ENCODE peak calls at places on chromosomes 6 and 20, in five cellular contexts. W is RWPE1, K is right lobe of liver, Y is H9, H is prostate gland. N is an unnamed sample.

GRCh38 chr6:158377866-158378265 is 65.6 kb downstream of the TULP4 start:
- DNase-seq in H (peak), W (peak), Y (no peak), K (no peak), N (no peak)

GRCh38 chr6:85321926-85322325 is 128.0 kb upstream of the NT5E start:
- DNase-seq in Y (no peak), W (no peak), H (no peak), K (no peak), N (no peak)

GRCh38 chr6:35359744-35360348 is 17.5 kb downstream of the PPARD start:
- DNase-seq in Y (no peak), W (no peak), H (peak), K (no peak), N (peak)

GRCh38 chr6:97282238-97282725 is 734 bp downstream of the MMS22L start:
- DNase-seq in Y (no peak), W (peak), H (no peak), K (no peak), N (no peak)

GRCh38 chr20:63896136-63896890 is 1.4 kb downstream of the DNAJC5 start:
- DNase-seq in Y (no peak), K (peak), W (peak), H (no peak), N (peak)

GRCh38 chr6:35445691-35446090 is 6.4 kb upstream of the FANCE start:
- DNase-seq in K (no peak), H (no peak), Y (no peak), W (no peak), N (no peak)

GRCh38 chr6:145838305-145838704 is 23.7 kb upstream of the FBXO30 start:
- DNase-seq in H (no peak), K (no peak), Y (no peak), W (no peak), N (no peak)

GRCh38 chr6:105561501-105561900 is 158.6 kb upstream of the PREP start:
- DNase-seq in Y (no peak), H (no peak), W (no peak), K (no peak), N (no peak)

GRCh38 chr6:128336436-128337095 is 183.8 kb downstream of the PTPRK start:
- DNase-seq in K (no peak), W (no peak), Y (no peak), H (no peak), N (no peak)

GRCh38 chr20:45297786-45298497 is 8.7 kb upstream of the RBPJL start:
- DNase-seq in K (no peak), H (no peak), W (no peak), Y (no peak), N (no peak)

GRCh38 chr6:38789256-38789655 is 74.1 kb downstream of the DNAH8 start:
- DNase-seq in H (no peak), W (no peak), K (no peak), Y (no peak), N (no peak)

GRCh38 chr6:116034327-116034726 is 26.4 kb downstream of the FRK start:
- DNase-seq in Y (no peak), K (no peak), W (no peak), H (no peak), N (no peak)

GRCh38 chr6:146550911-146551310 is 7.3 kb downstream of the RAB32 start:
- DNase-seq in W (no peak), H (no peak), Y (no peak), K (no peak), N (no peak)

GRCh38 chr20:55253765-55254164 is 751.6 kb downstream of the CBLN4 start:
- DNase-seq in H (no peak), Y (no peak), W (no peak), K (no peak), N (no peak)

GRCh38 chr6:71466362-71466761 is 177.8 kb downstream of the OGFRL1 start:
- DNase-seq in H (no peak), K (no peak), Y (no peak), W (no peak), N (no peak)

GRCh38 chr6:29676981-29677601 is 3.9 kb downstream of the ZFP57 start:
- DNase-seq in H (no peak), K (no peak), Y (no peak), W (peak), N (peak)

GRCh38 chr6:74137910-74138309 is 441.9 kb downstream of the CD109 start:
- DNase-seq in H (no peak), K (no peak), Y (no peak), W (no peak), N (no peak)

GRCh38 chr6:31711233-31711632 is 3.9 kb upstream of the LY6G6D start:
- DNase-seq in Y (no peak), W (peak), K (no peak), H (no peak), N (no peak)

GRCh38 chr6:43465978-43466377 is 10.6 kb upstream of the DLK2 start:
- DNase-seq in Y (no peak), K (no peak), W (no peak), H (no peak), N (no peak)

GRCh38 chr6:35602133-35602946 is 86.4 kb downstream of the FKBP5 start:
- DNase-seq in Y (no peak), W (peak), K (no peak), H (peak), N (no peak)

GRCh38 chr6:12748815-12749521 is 32.4 kb downstream of the PHACTR1 start:
- DNase-seq in W (no peak), H (no peak), K (peak), Y (peak), N (peak)

GRCh38 chr20:20295621-20296498 is 72.0 kb upstream of the INSM1 start:
- DNase-seq in Y (no peak), W (no peak), H (no peak), K (no peak), N (no peak)

GRCh38 chr6:137876547-137876946 is 9.5 kb downstream of the TNFAIP3 start:
- DNase-seq in Y (no peak), W (no peak), H (no peak), K (no peak), N (no peak)

GRCh38 chr6:29938746-29939508 is 3.4 kb upstream of the HLA-A start:
- DNase-seq in W (no peak), H (no peak), Y (no peak), K (no peak), N (no peak)

GRCh38 chr6:124968401-124968800 is 6.2 kb downstream of the RNF217 start:
- DNase-seq in K (no peak), Y (no peak), W (no peak), H (no peak), N (no peak)

GRCh38 chr20:6213311-6213710 is 90.5 kb upstream of the FERMT1 start:
- DNase-seq in H (no peak), W (no peak), K (no peak), Y (no peak), N (no peak)

GRCh38 chr6:36053878-36054277 is 26.3 kb downstream of the MAPK14 start:
- DNase-seq in H (no peak), Y (no peak), K (no peak), W (no peak), N (no peak)

GRCh38 chr6:137351890-137352289 is 132.7 kb upstream of the IFNGR1 start:
- DNase-seq in K (no peak), W (no peak), Y (no peak), H (no peak), N (no peak)

GRCh38 chr6:35031611-35032529 is 109.3 kb downstream of the TCP11 start:
- DNase-seq in W (no peak), H (no peak), K (no peak), Y (peak), N (no peak)

GRCh38 chr6:97557355-97557754 is 274.3 kb upstream of the MMS22L start:
- DNase-seq in K (no peak), Y (no peak), H (no peak), W (no peak), N (no peak)

GRCh38 chr6:135423649-135424128 is 73.9 kb downstream of the AHI1 start:
- DNase-seq in K (no peak), H (no peak), W (peak), Y (no peak), N (no peak)

GRCh38 chr20:59645316-59645715 is 41.0 kb downstream of the PHACTR3 start:
- DNase-seq in W (no peak), K (no peak), Y (peak), H (no peak), N (no peak)

GRCh38 chr6:166776571-166776970 is 149.5 kb upstream of the RPS6KA2 start:
- DNase-seq in W (no peak), Y (no peak), H (no peak), K (no peak), N (no peak)
- H3K27ac ChIP-seq in W (no peak), Y (no peak), H (no peak), K (no peak), N (no peak)

GRCh38 chr20:49581482-49581881 is 13.5 kb upstream of the PTGIS start:
- DNase-seq in Y (no peak), H (no peak), K (no peak), W (no peak), N (no peak)
- H3K27ac ChIP-seq in Y (no peak), H (no peak), K (no peak), W (no peak), N (no peak)

GRCh38 chr6:26388014-26388413 is 5.1 kb downstream of the BTN2A2 start:
- DNase-seq in W (no peak), H (no peak), K (no peak), Y (no peak), N (no peak)
- H3K27ac ChIP-seq in W (no peak), H (no peak), K (no peak), Y (no peak), N (no peak)

GRCh38 chr20:1298166-1298565 is 30.8 kb downstream of the SDCBP2 start:
- DNase-seq in H (no peak), W (no peak), Y (no peak), K (no peak), N (no peak)

GRCh38 chr20:1301031-1301529 is 27.9 kb downstream of the SDCBP2 start:
- DNase-seq in W (peak), Y (peak), K (no peak), H (no peak), N (no peak)

GRCh38 chr20:1299522-1299921 is 29.4 kb downstream of the SDCBP2 start:
- DNase-seq in W (peak), K (no peak), H (no peak), Y (peak), N (no peak)

GRCh38 chr20:1298888-1299511 is 29.9 kb downstream of the SDCBP2 start:
- DNase-seq in H (no peak), W (no peak), K (no peak), Y (no peak), N (no peak)

GRCh38 chr20:1300083-1300840 is 28.7 kb downstream of the SDCBP2 start:
- DNase-seq in Y (no peak), W (no peak), K (no peak), H (no peak), N (no peak)
- H3K27ac ChIP-seq in Y (no peak), W (peak), K (no peak), H (no peak), N (no peak)

GRCh38 chr6:170088349-170088951 is 202.4 kb downstream of the DLL1 start:
- DNase-seq in K (peak), H (no peak), Y (no peak), W (no peak), N (no peak)
- H3K27ac ChIP-seq in K (no peak), H (no peak), Y (no peak), W (no peak), N (no peak)

DNA sequence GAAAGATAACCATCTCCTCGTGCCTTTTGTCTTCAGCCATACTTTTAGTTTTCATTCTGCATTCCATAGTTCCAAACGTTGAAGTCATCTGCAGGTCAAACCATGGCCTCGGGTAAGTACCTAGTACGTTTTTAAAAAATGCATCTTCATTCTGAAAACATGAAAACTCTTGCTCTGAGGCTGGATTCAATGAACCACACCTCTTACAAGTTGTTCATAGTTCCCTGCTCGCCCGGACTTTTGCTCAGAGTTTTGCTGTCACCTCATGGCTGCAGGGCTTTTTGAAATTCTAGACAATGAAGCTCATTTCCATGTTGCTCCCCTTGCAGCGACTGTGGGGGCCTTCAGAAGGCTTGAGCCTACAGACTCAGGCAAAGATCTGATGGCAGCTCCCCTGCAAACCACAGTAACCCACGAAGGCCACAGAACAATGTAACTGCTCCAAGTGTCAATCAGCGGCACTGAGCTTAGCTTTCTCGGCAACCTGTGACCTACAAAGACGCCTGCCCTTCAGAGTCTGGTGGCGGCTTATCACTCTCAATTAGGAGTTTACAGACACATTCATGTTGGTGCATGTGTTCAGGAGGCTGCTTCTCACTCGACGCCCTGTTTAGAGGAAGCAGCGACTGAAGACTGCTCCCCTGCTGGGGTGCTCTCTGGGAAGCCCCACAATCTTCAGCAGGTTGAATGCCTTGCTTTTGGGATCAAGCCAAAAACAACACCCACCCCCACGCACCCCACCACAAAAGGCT is 61.2 kb downstream of the FOXC1 start:
- DNase-seq in Y (no peak), H (no peak), W (peak), K (no peak), N (no peak)
- H3K27ac ChIP-seq in Y (no peak), H (no peak), W (peak), K (no peak), N (no peak)

GRCh38 chr6:11357285-11357684 is 124.8 kb upstream of the NEDD9 start:
- DNase-seq in K (no peak), H (peak), W (no peak), Y (no peak), N (no peak)
- H3K27ac ChIP-seq in K (peak), H (peak), W (no peak), Y (no peak), N (peak)

DNA sequence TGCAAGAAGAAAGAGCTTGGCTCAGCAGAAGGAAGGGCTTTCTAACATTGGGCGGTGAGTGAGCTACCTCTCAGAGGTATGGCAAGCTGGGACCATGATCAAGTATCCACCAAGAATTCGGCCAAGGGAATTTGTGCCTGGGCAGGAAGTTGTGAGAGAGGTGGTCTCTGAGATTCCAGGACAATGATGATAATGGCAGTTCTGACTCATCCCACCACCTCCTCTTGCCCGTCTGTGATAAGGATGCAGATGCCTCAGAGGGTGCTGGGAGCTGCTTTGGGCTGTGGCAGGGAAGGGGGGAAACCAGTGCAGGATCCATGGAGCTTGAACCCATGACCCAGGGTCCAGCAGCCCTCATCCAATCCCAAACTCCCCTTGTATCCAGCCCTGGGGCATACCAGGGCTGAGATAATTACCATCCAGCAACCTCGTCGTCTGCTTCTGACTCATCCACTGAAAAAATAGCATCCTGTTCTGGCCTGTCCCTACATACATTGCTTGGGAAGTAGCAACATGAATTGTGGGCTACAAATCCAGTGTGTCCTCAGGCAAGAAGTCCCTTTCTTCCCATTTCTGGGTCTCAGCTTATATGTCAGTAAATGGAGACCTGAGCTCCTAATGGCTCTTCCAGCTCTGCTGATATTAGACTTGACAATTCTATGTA is 5.9 kb downstream of the TGM6 start:
- DNase-seq in K (no peak), H (no peak), Y (no peak), W (peak), N (no peak)
- H3K27ac ChIP-seq in K (no peak), H (no peak), Y (no peak), W (peak), N (no peak)

N was measured in right cardiac atrium.